ENCODE peak calls at places on chromosomes 4 and X, in six cellular contexts. B is tibial artery, F is kidney, J is cardiac muscle cell, O is AG09309, P is lower lobe of right lung. L is an unnamed sample.
A peak's percentile ranks its signal among the peaks of the same experiment; 100 is the strongest.

GRCh38 chr4:37749398-37749988 is 63.3 kb upstream of the RELL1 start:
- DNase-seq in B (no peak), F (no peak), J (no peak), O (no peak), P (no peak), L (no peak)

GRCh38 chrX:151754042-151754419 is 19.5 kb downstream of the CNGA2 start:
- DNase-seq in B (no peak), F (no peak), J (peak; percentile 24), O (peak; percentile 55), P (no peak), L (peak; percentile 37)

GRCh38 chr4:105058177-105058812 is 88.4 kb upstream of the TET2 start:
- DNase-seq in B (no peak), F (no peak), J (peak; percentile 55), O (no peak), P (no peak), L (no peak)

GRCh38 chrX:45070116-45071007 is 130.3 kb downstream of the DIPK2B start:
- DNase-seq in B (peak; percentile 21), F (no peak), J (peak; percentile 69), O (peak; percentile 25), P (no peak), L (no peak)

GRCh38 chr4:168739851-168740250 is 243.0 kb downstream of the PALLD start:
- DNase-seq in B (no peak), F (no peak), J (no peak), O (no peak), P (no peak), L (no peak)

GRCh38 chr4:164215113-164215741 is 538.7 kb upstream of the SMIM31 start:
- DNase-seq in B (no peak), F (no peak), J (no peak), O (no peak), P (no peak), L (no peak)

GRCh38 chr4:119946359-119946758 is 120.3 kb downstream of the MAD2L1 start:
- DNase-seq in B (no peak), F (no peak), J (no peak), O (no peak), P (no peak), L (no peak)

GRCh38 chr4:98720871-98721480 is 62.6 kb upstream of the TSPAN5 start:
- DNase-seq in B (no peak), F (no peak), J (no peak), O (no peak), P (no peak), L (no peak)

GRCh38 chrX:155662297-155662696 is 49.5 kb upstream of the TMLHE start:
- DNase-seq in B (no peak), F (no peak), J (peak; percentile 0), O (no peak), P (no peak), L (no peak)

GRCh38 chr4:170748975-170749374 is 659.2 kb upstream of the AADAT start:
- DNase-seq in B (no peak), F (no peak), J (no peak), O (no peak), P (no peak), L (no peak)

GRCh38 chr4:73859614-73860088 is 6.6 kb downstream of the PF4V1 start:
- DNase-seq in B (no peak), F (no peak), J (peak; percentile 79), O (peak; percentile 17), P (no peak), L (no peak)

GRCh38 chrX:30582664-30583063 is 5.1 kb upstream of the TASL start:
- DNase-seq in B (no peak), F (no peak), J (no peak), O (no peak), P (no peak), L (no peak)

GRCh38 chr4:56979674-56980073 is 978 bp downstream of the POLR2B start:
- DNase-seq in B (no peak), F (no peak), J (peak; percentile 42), O (no peak), P (no peak), L (no peak)

GRCh38 chr4:142480244-142480643 is 365.9 kb downstream of the INPP4B start:
- DNase-seq in B (no peak), F (no peak), J (peak; percentile 11), O (no peak), P (no peak), L (no peak)

GRCh38 chr4:56728512-56728911 is 47.4 kb upstream of the HOPX start:
- DNase-seq in B (peak; percentile 73), F (no peak), J (peak; percentile 97), O (peak; percentile 51), P (peak; percentile 82), L (peak; percentile 87)

GRCh38 chr4:41384992-41385391 is 128.3 kb downstream of the UCHL1 start:
- DNase-seq in B (peak; percentile 78), F (peak; percentile 92), J (peak; percentile 51), O (no peak), P (peak; percentile 83), L (no peak)

GRCh38 chrX:3712870-3713224 is 602 bp downstream of the PRKX start:
- DNase-seq in B (no peak), F (peak; percentile 85), J (no peak), O (no peak), P (peak; percentile 48), L (no peak)

GRCh38 chr4:124640037-124640730 is 72.3 kb downstream of the ANKRD50 start:
- DNase-seq in B (no peak), F (no peak), J (peak; percentile 64), O (peak; percentile 20), P (no peak), L (no peak)

GRCh38 chr4:98908182-98908581 is 20.8 kb downstream of the EIF4E start:
- DNase-seq in B (no peak), F (no peak), J (no peak), O (no peak), P (no peak), L (no peak)

GRCh38 chr4:145132521-145133098 is 34.5 kb downstream of the ABCE1 start:
- DNase-seq in B (no peak), F (no peak), J (peak; percentile 39), O (no peak), P (no peak), L (no peak)

GRCh38 chrX:13102636-13103035 is 58.2 kb upstream of the FAM9C start:
- DNase-seq in B (no peak), F (no peak), J (peak; percentile 50), O (no peak), P (no peak), L (no peak)

GRCh38 chrX:54208531-54208930 is 25.5 kb upstream of the FAM120C start:
- DNase-seq in B (no peak), F (no peak), J (peak; percentile 38), O (peak; percentile 18), P (no peak), L (peak; percentile 26)

GRCh38 chr4:37981844-37982720 is 21.9 kb downstream of the PTTG2 start:
- DNase-seq in B (no peak), F (no peak), J (peak; percentile 30), O (peak; percentile 17), P (no peak), L (peak; percentile 23)

GRCh38 chr4:5753766-5754528 is 42.9 kb downstream of the EVC start:
- DNase-seq in B (no peak), F (peak; percentile 94), J (peak; percentile 91), O (peak; percentile 55), P (no peak), L (peak; percentile 55)

GRCh38 chrX:48883729-48884128 is 13.8 kb downstream of the TIMM17B start:
- DNase-seq in B (no peak), F (peak; percentile 36), J (no peak), O (no peak), P (no peak), L (no peak)

GRCh38 chr4:40180356-40180755 is 16.5 kb upstream of the RHOH start:
- DNase-seq in B (no peak), F (no peak), J (peak; percentile 77), O (peak; percentile 93), P (no peak), L (peak; percentile 68)

GRCh38 chr4:173536808-173537429 is 6.9 kb upstream of the HAND2 start:
- DNase-seq in B (no peak), F (no peak), J (no peak), O (no peak), P (no peak), L (no peak)
- TF ChIP-seq CTCF in B (no peak), F (no peak), J (no peak), O (no peak), P (no peak), L (no peak)

GRCh38 chr4:706834-707598 is 1.4 kb downstream of the PCGF3 start:
- DNase-seq in B (no peak), F (no peak), J (no peak), O (no peak), P (no peak), L (no peak)

GRCh38 chr4:705278-706082 is at the start of gene PCGF3:
- DNase-seq in B (peak; percentile 94), F (peak; percentile 99), J (peak; percentile 98), O (peak; percentile 67), P (peak; percentile 98), L (peak; percentile 44)

GRCh38 chr4:703336-704197 is 2.1 kb upstream of the PCGF3 start:
- DNase-seq in B (no peak), F (no peak), J (no peak), O (no peak), P (no peak), L (no peak)

GRCh38 chr4:704198-704891 is 1.3 kb upstream of the PCGF3 start:
- DNase-seq in B (no peak), F (peak; percentile 84), J (no peak), O (no peak), P (no peak), L (no peak)

GRCh38 chr4:704971-705277 is 708 bp upstream of the PCGF3 start:
- DNase-seq in B (no peak), F (no peak), J (no peak), O (no peak), P (no peak), L (no peak)
- H3K4me3 ChIP-seq in B (peak overlapping the region; percentile 99), F (peak overlapping the region; percentile 64), J (no peak overlapping the region), O (peak overlapping the region; percentile 51), P (peak overlapping the region; percentile 88), L (no peak overlapping the region)

GRCh38 chrX:109475174-109475891 is 6.6 kb downstream of the GUCY2F start:
- DNase-seq in B (peak; percentile 20), F (peak; percentile 62), J (peak; percentile 67), O (no peak), P (no peak), L (no peak)

GRCh38 chrX:109472939-109473713 is 8.8 kb downstream of the GUCY2F start:
- DNase-seq in B (no peak), F (peak; percentile 43), J (peak; percentile 54), O (no peak), P (no peak), L (no peak)
- TF ChIP-seq CTCF in B (no peak), F (no peak), J (peak; percentile 33), O (peak; percentile 18), P (no peak), L (peak; percentile 17)

DNA sequence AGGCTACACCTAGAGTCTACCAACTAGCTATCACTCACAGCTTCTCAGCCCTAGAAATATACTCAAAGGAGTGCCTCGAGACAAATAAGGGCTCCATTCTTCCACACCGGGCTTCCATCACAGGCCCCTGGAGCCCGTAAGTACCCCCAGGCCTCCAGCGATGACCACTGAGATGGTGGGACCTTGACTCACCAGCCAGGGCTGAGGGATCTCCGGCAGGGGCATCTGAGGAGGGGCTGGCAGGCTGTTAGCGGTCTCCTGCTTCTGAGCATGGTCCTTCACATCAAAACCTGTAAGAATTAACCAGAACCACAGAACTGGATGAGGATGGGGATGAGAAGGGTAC is 71.3 kb downstream of the AFAP1 start:
- DNase-seq in B (no peak), F (no peak), J (no peak), O (no peak), P (no peak), L (no peak)
- H3K4me3 ChIP-seq in B (no peak overlapping the region), F (no peak overlapping the region), J (no peak overlapping the region), O (no peak overlapping the region), P (no peak overlapping the region), L (peak overlapping the region; percentile 12)

L was measured in AG04449.